ENCODE peak calls at places on chromosomes 2 and 18, in five cellular contexts. W, A, T, F and C are unnamed samples.

GRCh38 chr2:8329660-8330622 is 351.9 kb upstream of the ID2 start:
- DNase-seq in W (no peak), A (no peak), T (no peak), F (no peak), C (no peak)

GRCh38 chr2:184602734-184603133 is 4.4 kb downstream of the ZNF804A start:
- DNase-seq in W (no peak), A (no peak), T (no peak), F (no peak), C (no peak)

GRCh38 chr18:6449213-6449612 is 34.5 kb upstream of the L3MBTL4 start:
- DNase-seq in W (no peak), A (no peak), T (no peak), F (no peak), C (no peak)

GRCh38 chr2:26399781-26400376 is 1.8 kb upstream of the DRC1 start:
- DNase-seq in W (no peak), A (no peak), T (peak), F (no peak), C (no peak)

GRCh38 chr2:219041252-219041651 is at the start of gene CFAP65:
- DNase-seq in W (no peak), A (no peak), T (peak), F (no peak), C (peak)

GRCh38 chr2:171763602-171764001 is 76.3 kb downstream of the DYNC1I2 start:
- DNase-seq in W (no peak), A (no peak), T (peak), F (no peak), C (no peak)

GRCh38 chr2:27638709-27639108 is 9.9 kb downstream of the GPN1 start:
- DNase-seq in W (no peak), A (no peak), T (no peak), F (no peak), C (no peak)

GRCh38 chr2:177051278-177051677 is 161.3 kb upstream of the HNRNPA3 start:
- DNase-seq in W (no peak), A (no peak), T (no peak), F (no peak), C (no peak)

GRCh38 chr2:54471221-54471711 is 15.1 kb downstream of the SPTBN1 start:
- DNase-seq in W (no peak), A (no peak), T (peak), F (no peak), C (no peak)

GRCh38 chr2:104733544-104733943 is 120.4 kb upstream of the POU3F3 start:
- DNase-seq in W (no peak), A (no peak), T (peak), F (no peak), C (no peak)

GRCh38 chr18:79405781-79406575 is 10.2 kb downstream of the NFATC1 start:
- DNase-seq in W (no peak), A (no peak), T (no peak), F (no peak), C (no peak)

GRCh38 chr2:62596061-62596658 is 90.2 kb upstream of the TMEM17 start:
- DNase-seq in W (no peak), A (no peak), T (peak), F (no peak), C (no peak)

GRCh38 chr2:15665067-15665942 is 73.6 kb downstream of the DDX1 start:
- DNase-seq in W (no peak), A (no peak), T (no peak), F (no peak), C (no peak)